ENCODE peak calls at places on chromosome 1, in five cellular contexts. U is pons, Z is NCI-H1694 treated with DMSO at 0.1 percent for 48 hours, C is heart left ventricle, J is SHP77. W is an unnamed sample.

GRCh38 chr1:145961425-145962156 is 2.8 kb downstream of the ANKRD34A start:
- DNase-seq in Z (no peak), J (peak; percentile 57), C (peak; percentile 62), U (peak; percentile 54), W (no peak)

GRCh38 chr1:108828074-108828961 is 28.6 kb downstream of the AKNAD1 start:
- DNase-seq in C (peak; percentile 85), U (peak; percentile 87), J (peak; percentile 73), Z (peak; percentile 67), W (peak; percentile 52)

GRCh38 chr1:161071886-161072371 is 2.2 kb upstream of the ARHGAP30 start:
- DNase-seq in C (peak; percentile 69), Z (no peak), J (peak; percentile 31), U (peak; percentile 47), W (no peak)

GRCh38 chr1:42941640-42942330 is 16.9 kb downstream of the SLC2A1 start:
- DNase-seq in U (no peak), C (peak; percentile 90), J (peak; percentile 47), Z (no peak), W (no peak)

GRCh38 chr1:35466120-35466519 is 91.1 kb downstream of the KIAA0319L start:
- DNase-seq in J (no peak), U (no peak), C (no peak), Z (no peak), W (no peak)

GRCh38 chr1:234375672-234376071 is 2.4 kb downstream of the COA6 start:
- DNase-seq in U (no peak), J (no peak), C (no peak), Z (no peak), W (no peak)

GRCh38 chr1:77757616-77758015 is 2.0 kb downstream of the USP33 start:
- DNase-seq in U (no peak), J (no peak), Z (no peak), C (no peak), W (no peak)

GRCh38 chr1:115790846-115791245 is 22.3 kb upstream of the CASQ2 start:
- DNase-seq in C (no peak), Z (no peak), U (no peak), J (no peak), W (no peak)

GRCh38 chr1:44012941-44013609 is 18.2 kb downstream of the SLC6A9 start:
- DNase-seq in Z (peak; percentile 19), J (no peak), C (no peak), U (peak; percentile 84), W (no peak)

GRCh38 chr1:209767706-209768105 is 11.9 kb downstream of the TRAF3IP3 start:
- DNase-seq in J (no peak), U (no peak), C (no peak), Z (no peak), W (no peak)

GRCh38 chr1:163258181-163258580 is 55.5 kb upstream of the RGS5 start:
- DNase-seq in C (no peak), Z (no peak), J (no peak), U (no peak), W (no peak)

GRCh38 chr1:244214009-244214967 is 163.2 kb downstream of the ZBTB18 start:
- DNase-seq in J (peak; percentile 56), Z (no peak), C (peak; percentile 36), U (no peak), W (peak; percentile 44)

GRCh38 chr1:232635778-232636356 is 5.9 kb upstream of the SIPA1L2 start:
- DNase-seq in J (peak; percentile 54), Z (peak; percentile 93), U (peak; percentile 72), C (no peak), W (peak; percentile 55)

GRCh38 chr1:13605159-13605558 is 21.5 kb downstream of the PDPN start:
- DNase-seq in C (no peak), U (no peak), Z (no peak), J (no peak), W (no peak)